ENCODE peak calls at places on chromosome 14, in six cellular contexts. D is endothelial cell of umbilical vein, I is BE2C, Y is neural progenitor cell, E is psoas muscle, B is upper lobe of right lung. N is an unnamed sample. For H3K4me1 and H3K9me3, the result is how much of the 10 kb centered on the place peaks cover.

GRCh38 chr14:52845079-52845478 is 53.7 kb upstream of the GNPNAT1 start:
- DNase-seq in D (no peak), I (peak), Y (no peak), E (no peak), B (no peak), N (no peak)

GRCh38 chr14:88541324-88541723 is 13.5 kb downstream of the PTPN21 start:
- DNase-seq in D (no peak), I (no peak), Y (no peak), E (no peak), B (no peak), N (no peak)

GRCh38 chr14:69077841-69078240 is 75.1 kb downstream of the DCAF5 start:
- DNase-seq in D (peak), I (no peak), Y (no peak), E (no peak), B (no peak), N (no peak)

GRCh38 chr14:68216072-68216471 is 396.5 kb downstream of the RAD51B start:
- DNase-seq in D (no peak), I (no peak), Y (no peak), E (no peak), B (no peak), N (no peak)

GRCh38 chr14:94481468-94482131 is 5.6 kb upstream of the SERPINA9 start:
- DNase-seq in D (no peak), I (no peak), Y (no peak), E (no peak), B (no peak), N (no peak)

GRCh38 chr14:73612339-73613045 is at the start of gene ACOT6:
- DNase-seq in D (peak), I (peak), Y (peak), E (peak), B (peak), N (peak)

GRCh38 chr14:92352158-92352985 is 29.4 kb downstream of the SLC24A4 start:
- DNase-seq in D (no peak), I (peak), Y (peak), E (no peak), B (no peak), N (no peak)

GRCh38 chr14:63438065-63438757 is 105.0 kb downstream of the PPP2R5E start:
- DNase-seq in D (peak), I (peak), Y (no peak), E (peak), B (no peak), N (peak)

GRCh38 chr14:69069020-69069421 is 83.9 kb downstream of the DCAF5 start:
- DNase-seq in D (peak), I (no peak), Y (no peak), E (no peak), B (no peak), N (no peak)

GRCh38 chr14:23932639-23933038 is 20.9 kb upstream of the DHRS4 start:
- DNase-seq in D (no peak), I (no peak), Y (no peak), E (no peak), B (no peak), N (no peak)

GRCh38 chr14:39607978-39608377 is 175.7 kb upstream of the FBXO33 start:
- DNase-seq in D (no peak), I (no peak), Y (no peak), E (no peak), B (no peak), N (no peak)

GRCh38 chr14:57364659-57365450 is 25.5 kb upstream of the NAA30 start:
- DNase-seq in D (no peak), I (no peak), Y (peak), E (no peak), B (no peak), N (no peak)

GRCh38 chr14:88868558-88869159 is 44.2 kb downstream of the TTC8 start:
- DNase-seq in D (peak), I (no peak), Y (no peak), E (no peak), B (no peak), N (peak)

GRCh38 chr14:79510659-79511058 is 700.6 kb downstream of the DIO2 start:
- DNase-seq in D (no peak), I (no peak), Y (no peak), E (no peak), B (no peak), N (no peak)

GRCh38 chr14:84087986-84088531 is 1441.9 kb upstream of the FLRT2 start:
- DNase-seq in D (peak), I (no peak), Y (no peak), E (no peak), B (no peak), N (no peak)

GRCh38 chr14:63435838-63436237 is 107.3 kb downstream of the PPP2R5E start:
- DNase-seq in D (no peak), I (peak), Y (no peak), E (peak), B (peak), N (no peak)

GRCh38 chr14:101761032-101761880 is at the start of gene PPP2R5C:
- DNase-seq in D (peak), I (peak), Y (peak), E (peak), B (peak), N (peak)

GRCh38 chr14:47227051-47227600 is 448.3 kb downstream of the MDGA2 start:
- DNase-seq in D (peak), I (no peak), Y (no peak), E (no peak), B (no peak), N (no peak)

GRCh38 chr14:98724734-98725133 is 547.3 kb downstream of the BCL11B start:
- DNase-seq in D (no peak), I (no peak), Y (peak), E (no peak), B (no peak), N (no peak)

GRCh38 chr14:32938719-32939253 is at the start of gene NPAS3:
- DNase-seq in D (no peak), I (peak), Y (peak), E (no peak), B (no peak), N (no peak)

GRCh38 chr14:56899829-56900228 is 89.5 kb upstream of the OTX2 start:
- DNase-seq in D (no peak), I (no peak), Y (peak), E (no peak), B (no peak), N (no peak)

GRCh38 chr14:36162267-36162666 is 14.3 kb downstream of the PTCSC3 start:
- DNase-seq in D (no peak), I (no peak), Y (no peak), E (no peak), B (no peak), N (peak)

GRCh38 chr14:103721334-103722120 is 5.9 kb downstream of the ZFYVE21 start:
- DNase-seq in D (no peak), I (no peak), Y (no peak), E (no peak), B (no peak), N (no peak)

GRCh38 chr14:19974844-19975243 is 547 bp upstream of the OR4K15 start:
- DNase-seq in D (no peak), I (no peak), Y (no peak), E (no peak), B (no peak), N (no peak)

GRCh38 chr14:100542619-100543205 is 44.5 kb downstream of the BEGAIN start:
- DNase-seq in D (no peak), I (no peak), Y (no peak), E (peak), B (no peak), N (no peak)

GRCh38 chr14:89187501-89187900 is 229.5 kb downstream of the FOXN3 start:
- DNase-seq in D (no peak), I (no peak), Y (no peak), E (no peak), B (no peak), N (no peak)

GRCh38 chr14:74655597-74656389 is 43.8 kb upstream of the LTBP2 start:
- DNase-seq in D (no peak), I (no peak), Y (no peak), E (no peak), B (no peak), N (no peak)

GRCh38 chr14:75181426-75182062 is 5.1 kb upstream of the TMED10 start:
- DNase-seq in D (no peak), I (no peak), Y (peak), E (no peak), B (no peak), N (no peak)

GRCh38 chr14:24368562-24369252 is 723 bp downstream of the NFATC4 start:
- DNase-seq in D (peak), I (peak), Y (peak), E (peak), B (peak), N (no peak)

GRCh38 chr14:68824517-68825347 is 31.9 kb upstream of the ZFP36L1 start:
- DNase-seq in D (peak), I (peak), Y (peak), E (peak), B (peak), N (peak)

GRCh38 chr14:29716150-29716549 is 211.5 kb downstream of the PRKD1 start:
- DNase-seq in D (no peak), I (no peak), Y (no peak), E (no peak), B (no peak), N (no peak)

GRCh38 chr14:86333506-86333905 is 803.6 kb downstream of the FLRT2 start:
- DNase-seq in D (no peak), I (no peak), Y (no peak), E (no peak), B (no peak), N (no peak)

GRCh38 chr14:105092124-105092911 is 27.1 kb upstream of the GPR132 start:
- DNase-seq in D (no peak), I (peak), Y (peak), E (no peak), B (peak), N (peak)

GRCh38 chr14:68908860-68909259 is 70.2 kb downstream of the ACTN1 start:
- DNase-seq in D (no peak), I (no peak), Y (no peak), E (no peak), B (no peak), N (no peak)

GRCh38 chr14:93183596-93184317 is 940 bp downstream of the MOAP1 start:
- DNase-seq in D (no peak), I (no peak), Y (no peak), E (no peak), B (peak), N (peak)

GRCh38 chr14:104137297-104138097 is 890 bp upstream of the KIF26A start:
- DNase-seq in D (peak), I (peak), Y (peak), E (peak), B (peak), N (peak)

GRCh38 chr14:24613241-24613640 is 3.8 kb upstream of the GZMH start:
- DNase-seq in D (no peak), I (no peak), Y (no peak), E (no peak), B (no peak), N (no peak)

GRCh38 chr14:83172363-83172762 is 1638.7 kb upstream of the SEL1L start:
- DNase-seq in D (no peak), I (no peak), Y (no peak), E (no peak), B (no peak), N (no peak)

DNA sequence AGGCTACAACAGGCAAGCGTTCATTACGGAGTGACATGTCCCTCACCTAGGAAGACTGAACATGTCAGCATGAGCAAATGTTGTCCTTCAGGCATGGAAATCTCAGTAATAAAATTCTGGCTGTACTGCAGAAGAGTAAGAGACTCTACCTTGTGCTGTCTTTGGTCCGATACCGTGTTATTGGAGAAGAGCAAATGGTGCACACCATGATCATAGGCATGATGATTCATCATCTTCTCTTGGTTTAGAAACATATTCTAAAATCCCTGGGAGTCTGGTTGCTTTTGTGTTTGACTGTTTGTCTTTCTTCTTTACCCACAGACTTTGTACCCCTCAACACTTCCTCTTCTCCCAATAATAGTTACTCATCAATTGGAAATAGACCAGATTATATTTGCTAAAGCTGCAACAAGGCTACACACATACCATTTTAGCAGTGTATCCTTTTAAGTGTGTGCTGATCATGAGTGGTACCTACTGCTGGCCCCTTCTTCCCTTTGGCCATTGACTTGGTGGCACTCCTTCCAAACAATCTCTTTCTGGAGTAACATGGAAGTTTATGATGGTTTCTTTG is 93.5 kb downstream of the RTN1 start:
- DNase-seq in D (no peak), I (no peak), Y (no peak), E (no peak), B (no peak), N (no peak)
- H3K4me1 ChIP-seq in D (under half), I (under half), Y (under half), E (under half), B (under half), N (under half)

DNA sequence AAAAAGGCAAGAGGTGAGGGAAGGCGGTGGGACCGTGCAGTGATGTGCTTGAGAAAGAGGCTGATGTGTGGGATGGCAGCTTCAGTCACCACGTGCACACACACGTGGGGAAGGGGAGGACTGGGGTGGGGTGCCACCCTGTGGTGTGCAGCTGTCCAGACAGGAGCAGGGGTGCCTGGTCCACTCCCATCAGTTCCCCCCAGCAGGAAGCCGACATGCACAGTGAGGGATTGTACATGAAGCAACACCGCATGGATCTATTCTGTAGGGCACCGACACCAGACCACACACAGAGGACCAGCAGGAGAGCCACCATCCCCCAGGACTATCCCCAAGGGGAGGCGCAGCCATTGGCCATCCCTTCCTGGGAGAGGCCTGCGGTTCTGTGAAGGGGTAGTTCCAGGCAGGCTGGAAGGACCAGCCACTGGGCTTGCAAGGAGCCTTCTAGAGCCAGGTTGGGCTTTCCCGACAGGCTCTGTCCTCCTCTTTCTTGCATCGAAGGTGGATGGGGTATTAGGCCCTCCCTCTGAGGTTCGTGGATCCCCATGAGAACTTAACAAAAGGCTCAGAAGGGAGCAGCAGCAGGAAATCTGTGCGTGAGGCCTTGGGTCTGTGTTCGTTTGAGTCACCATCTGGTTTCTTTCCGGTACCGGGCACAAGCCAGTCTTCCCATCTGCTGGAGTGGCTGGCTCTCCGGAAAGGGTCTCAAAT is 59.7 kb downstream of the PLEKHG3 start:
- DNase-seq in D (peak), I (peak), Y (peak), E (no peak), B (no peak), N (no peak)
- H3K4me3 ChIP-seq in D (no peak), I (peak), Y (no peak), E (peak), B (no peak), N (no peak)

DNA sequence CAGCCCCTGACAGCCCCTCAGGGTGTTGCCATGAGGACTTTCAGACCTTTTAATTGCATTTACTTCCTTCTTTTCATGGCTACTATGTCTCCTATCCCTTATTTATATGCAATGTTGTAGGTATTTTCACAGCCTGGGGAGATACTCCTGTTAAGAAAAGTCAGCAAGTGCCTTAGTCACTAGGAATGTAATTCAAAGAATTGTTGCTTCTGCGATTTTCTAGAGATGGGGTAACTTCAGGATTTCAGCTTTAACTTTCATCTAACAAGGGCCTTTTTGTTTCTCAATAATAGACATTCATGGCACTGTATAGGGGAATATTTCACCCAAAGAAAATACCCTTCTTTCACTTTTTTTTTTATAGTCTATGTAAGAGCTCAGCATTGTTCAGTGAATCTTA is 533.3 kb upstream of the MIS18BP1 start:
- DNase-seq in D (no peak), I (no peak), Y (no peak), E (no peak), B (no peak), N (no peak)
- H3K9me3 ChIP-seq in D (under half), I (under half), Y (under half), E (under half), B (under half), N (under half)

DNA sequence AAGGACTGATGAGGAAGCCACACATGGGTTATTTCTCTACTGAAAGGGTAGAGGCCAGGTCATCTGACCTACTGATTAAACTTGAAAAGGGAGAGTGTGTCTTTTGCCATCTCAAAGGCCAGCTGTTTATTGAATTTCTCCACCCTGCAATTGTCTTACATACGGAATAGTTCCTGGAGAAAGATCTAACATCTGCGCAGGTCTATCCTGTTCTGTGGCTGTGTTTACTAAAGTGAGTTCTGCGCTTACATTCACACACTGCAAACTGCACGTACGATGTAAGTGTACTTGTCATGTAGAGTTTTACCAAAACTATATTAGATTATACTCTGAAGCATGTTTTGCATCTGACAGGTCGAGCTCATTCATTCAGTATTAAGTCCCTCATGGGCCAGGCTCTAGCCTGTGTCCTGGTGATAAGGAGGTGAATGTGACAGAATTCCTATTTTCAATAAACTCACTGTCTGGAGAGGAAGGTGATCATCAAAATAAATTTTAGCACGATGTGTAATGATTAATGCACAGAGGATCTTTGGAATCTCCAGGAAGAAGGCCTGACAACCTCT is 96.6 kb downstream of the PRKCH start:
- DNase-seq in D (peak), I (no peak), Y (no peak), E (no peak), B (no peak), N (no peak)
- H3K4me1 ChIP-seq in D (under half), I (under half), Y (under half), E (under half), B (half or more), N (under half)

GRCh38 chr14:22598896-22599244 is 770 bp downstream of the ABHD4 start:
- DNase-seq in D (peak), I (no peak), Y (peak), E (no peak), B (no peak), N (peak)

GRCh38 chr14:22601456-22601855 is 3.4 kb downstream of the ABHD4 start:
- DNase-seq in D (no peak), I (no peak), Y (no peak), E (no peak), B (no peak), N (no peak)

GRCh38 chr14:22598099-22598895 is at the start of gene ABHD4:
- DNase-seq in D (peak), I (peak), Y (peak), E (peak), B (peak), N (peak)

GRCh38 chr14:22599349-22599748 is 1.2 kb downstream of the ABHD4 start:
- DNase-seq in D (no peak), I (no peak), Y (no peak), E (no peak), B (no peak), N (no peak)

GRCh38 chr14:22600027-22600426 is 1.9 kb downstream of the ABHD4 start:
- DNase-seq in D (no peak), I (no peak), Y (no peak), E (no peak), B (no peak), N (no peak)
- H3K4me3 ChIP-seq in D (no peak), I (no peak), Y (no peak), E (peak), B (no peak), N (no peak)

DNA sequence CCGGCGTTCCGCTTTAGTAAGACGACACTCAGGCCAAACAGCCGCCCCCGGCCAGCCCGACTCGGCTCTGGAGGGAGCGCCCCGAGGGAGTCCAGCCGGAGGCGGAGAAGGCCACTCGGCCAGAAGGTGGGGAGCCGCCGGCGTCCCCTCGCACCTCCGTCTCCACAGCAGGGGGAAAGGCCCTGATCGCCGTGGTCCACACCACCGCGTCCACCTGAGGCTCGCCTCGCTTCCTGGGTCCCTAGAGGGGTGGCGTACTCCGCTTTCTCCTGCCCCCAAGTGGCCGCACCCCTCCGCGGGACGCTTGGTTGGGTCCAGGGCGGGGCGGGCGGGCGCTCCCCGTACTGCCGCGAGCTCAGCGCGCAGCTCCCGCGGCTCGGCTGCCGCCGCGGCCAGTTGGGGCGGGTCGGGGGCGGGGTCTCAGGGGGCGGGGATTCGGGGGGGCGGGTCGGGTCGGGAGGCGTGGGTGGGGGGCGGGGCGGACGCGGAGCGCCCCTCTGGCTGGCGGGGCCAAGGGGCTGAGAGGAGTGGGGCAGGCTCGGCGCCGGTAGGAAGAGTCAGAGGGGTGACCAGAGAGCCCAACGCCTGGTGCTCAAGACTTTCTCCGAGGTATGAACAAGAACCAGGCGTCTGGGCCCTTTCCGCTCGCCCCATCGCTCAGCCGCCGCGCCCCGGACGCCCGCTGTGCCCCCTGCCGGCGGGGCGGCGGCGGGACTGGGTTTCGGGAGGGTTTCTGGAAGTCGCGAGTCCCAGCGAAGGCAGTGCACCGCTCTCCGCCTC is at the start of gene FRMD6:
- DNase-seq in D (peak), I (peak), Y (peak), E (peak), B (peak), N (peak)
- H3K9me3 ChIP-seq in D (under half), I (under half), Y (under half), E (under half), B (under half), N (under half)